ENCODE peak calls at places on chromosomes 4 and X, in five cellular contexts. One of them, this sample, is unnamed.

GRCh38 chrX:38819163-38819562 is 17.9 kb downstream of the MID1IP1 start:
- DNase-seq in IMR-90: no peak
- DNase-seq in transverse colon: no peak
- DNase-seq in astrocyte of the cerebellum: no peak
- DNase-seq in testis: no peak
- DNase-seq in this sample: no peak

GRCh38 chr4:5365071-5366008 is 314.1 kb downstream of the STK32B start:
- DNase-seq in transverse colon: peak
- DNase-seq in testis: no peak
- DNase-seq in IMR-90: peak
- DNase-seq in astrocyte of the cerebellum: no peak
- DNase-seq in this sample: peak

GRCh38 chr4:4693755-4694295 is 152.0 kb upstream of the STX18 start:
- DNase-seq in transverse colon: no peak
- DNase-seq in testis: no peak
- DNase-seq in IMR-90: no peak
- DNase-seq in astrocyte of the cerebellum: no peak
- DNase-seq in this sample: no peak

GRCh38 chrX:71910526-71911022 is at the start of gene NHSL2:
- DNase-seq in testis: peak
- DNase-seq in astrocyte of the cerebellum: no peak
- DNase-seq in IMR-90: peak
- DNase-seq in transverse colon: no peak
- DNase-seq in this sample: no peak

GRCh38 chr4:176065365-176066249 is at the start of gene WDR17:
- DNase-seq in transverse colon: peak
- DNase-seq in astrocyte of the cerebellum: peak
- DNase-seq in testis: peak
- DNase-seq in IMR-90: peak
- DNase-seq in this sample: peak

GRCh38 chr4:114036864-114037263 is 57.4 kb upstream of the ARSJ start:
- DNase-seq in IMR-90: no peak
- DNase-seq in transverse colon: no peak
- DNase-seq in astrocyte of the cerebellum: no peak
- DNase-seq in testis: no peak
- DNase-seq in this sample: no peak

GRCh38 chr4:48914311-48914710 is 7.7 kb upstream of the OCIAD2 start:
- DNase-seq in IMR-90: no peak
- DNase-seq in astrocyte of the cerebellum: no peak
- DNase-seq in testis: no peak
- DNase-seq in transverse colon: no peak
- DNase-seq in this sample: no peak

GRCh38 chr4:94457692-94458106 is 6.0 kb downstream of the PDLIM5 start:
- DNase-seq in IMR-90: no peak
- DNase-seq in transverse colon: no peak
- DNase-seq in astrocyte of the cerebellum: no peak
- DNase-seq in testis: no peak
- DNase-seq in this sample: no peak

GRCh38 chrX:41014776-41015175 is 70.5 kb upstream of the USP9X start:
- DNase-seq in IMR-90: peak
- DNase-seq in transverse colon: no peak
- DNase-seq in testis: no peak
- DNase-seq in astrocyte of the cerebellum: no peak
- DNase-seq in this sample: peak

GRCh38 chr4:147843162-147843561 is 111.3 kb downstream of the ARHGAP10 start:
- DNase-seq in transverse colon: no peak
- DNase-seq in IMR-90: no peak
- DNase-seq in testis: no peak
- DNase-seq in astrocyte of the cerebellum: no peak
- DNase-seq in this sample: no peak

GRCh38 chr4:113692809-113693411 is 68.6 kb downstream of the CAMK2D start:
- DNase-seq in testis: no peak
- DNase-seq in transverse colon: no peak
- DNase-seq in IMR-90: no peak
- DNase-seq in astrocyte of the cerebellum: no peak
- DNase-seq in this sample: peak

GRCh38 chr4:99061048-99061447 is 27.5 kb downstream of the ADH5 start:
- DNase-seq in IMR-90: no peak
- DNase-seq in astrocyte of the cerebellum: no peak
- DNase-seq in transverse colon: no peak
- DNase-seq in testis: no peak
- DNase-seq in this sample: no peak

GRCh38 chr4:186808635-186809018 is 85.0 kb upstream of the FAT1 start:
- DNase-seq in astrocyte of the cerebellum: no peak
- DNase-seq in testis: no peak
- DNase-seq in transverse colon: no peak
- DNase-seq in IMR-90: peak
- DNase-seq in this sample: peak

GRCh38 chr4:71186566-71187398 is 152.0 kb upstream of the SLC4A4 start:
- DNase-seq in astrocyte of the cerebellum: no peak
- DNase-seq in transverse colon: peak
- DNase-seq in IMR-90: peak
- DNase-seq in testis: peak
- DNase-seq in this sample: peak

GRCh38 chr4:47122592-47123291 is 91.4 kb downstream of the GABRB1 start:
- DNase-seq in testis: peak
- DNase-seq in transverse colon: peak
- DNase-seq in IMR-90: peak
- DNase-seq in astrocyte of the cerebellum: peak
- DNase-seq in this sample: peak

GRCh38 chr4:65917486-65917885 is 247.2 kb upstream of the EPHA5 start:
- DNase-seq in IMR-90: no peak
- DNase-seq in testis: no peak
- DNase-seq in astrocyte of the cerebellum: no peak
- DNase-seq in transverse colon: no peak
- DNase-seq in this sample: no peak

GRCh38 chr4:176376032-176376614 is 56.4 kb downstream of the SPCS3 start:
- DNase-seq in IMR-90: peak
- DNase-seq in transverse colon: no peak
- DNase-seq in testis: no peak
- DNase-seq in astrocyte of the cerebellum: no peak
- DNase-seq in this sample: peak

GRCh38 chr4:112817933-112818921 is 181.3 kb downstream of the LARP7 start:
- DNase-seq in IMR-90: peak
- DNase-seq in astrocyte of the cerebellum: peak
- DNase-seq in transverse colon: peak
- DNase-seq in testis: peak
- DNase-seq in this sample: peak

GRCh38 chr4:185469539-185470154 is 1.9 kb downstream of the CCDC110 start:
- DNase-seq in astrocyte of the cerebellum: no peak
- DNase-seq in transverse colon: peak
- DNase-seq in testis: no peak
- DNase-seq in IMR-90: no peak
- DNase-seq in this sample: no peak

GRCh38 chr4:105461221-105462041 is 12.4 kb downstream of the PPA2 start:
- DNase-seq in astrocyte of the cerebellum: no peak
- DNase-seq in IMR-90: no peak
- DNase-seq in testis: no peak
- DNase-seq in transverse colon: no peak
- DNase-seq in this sample: peak

GRCh38 chr4:108405586-108405985 is 214.8 kb upstream of the RPL34 start:
- DNase-seq in astrocyte of the cerebellum: no peak
- DNase-seq in IMR-90: no peak
- DNase-seq in transverse colon: no peak
- DNase-seq in testis: no peak
- DNase-seq in this sample: no peak

GRCh38 chr4:152283806-152284470 is 252.0 kb downstream of the FBXW7 start:
- DNase-seq in astrocyte of the cerebellum: no peak
- DNase-seq in transverse colon: no peak
- DNase-seq in testis: no peak
- DNase-seq in IMR-90: no peak
- DNase-seq in this sample: no peak

GRCh38 chr4:10006604-10007435 is 14.5 kb downstream of the SLC2A9 start:
- DNase-seq in testis: no peak
- DNase-seq in transverse colon: peak
- DNase-seq in astrocyte of the cerebellum: peak
- DNase-seq in IMR-90: no peak
- DNase-seq in this sample: no peak

GRCh38 chrX:57596109-57596870 is 4.5 kb downstream of the ZXDB start:
- DNase-seq in testis: no peak
- DNase-seq in astrocyte of the cerebellum: no peak
- DNase-seq in transverse colon: no peak
- DNase-seq in IMR-90: no peak
- DNase-seq in this sample: no peak

GRCh38 chrX:47843363-47843762 is 6.7 kb downstream of the ZNF81 start:
- DNase-seq in transverse colon: no peak
- DNase-seq in astrocyte of the cerebellum: no peak
- DNase-seq in IMR-90: no peak
- DNase-seq in testis: no peak
- DNase-seq in this sample: no peak

GRCh38 chr4:89660444-89660843 is 176.5 kb downstream of the SNCA start:
- DNase-seq in IMR-90: no peak
- DNase-seq in astrocyte of the cerebellum: no peak
- DNase-seq in transverse colon: no peak
- DNase-seq in testis: no peak
- DNase-seq in this sample: no peak

GRCh38 chrX:154051210-154051810 is 31.6 kb upstream of the IRAK1 start:
- DNase-seq in IMR-90: peak
- DNase-seq in astrocyte of the cerebellum: peak
- DNase-seq in testis: peak
- DNase-seq in transverse colon: peak
- DNase-seq in this sample: peak

DNA sequence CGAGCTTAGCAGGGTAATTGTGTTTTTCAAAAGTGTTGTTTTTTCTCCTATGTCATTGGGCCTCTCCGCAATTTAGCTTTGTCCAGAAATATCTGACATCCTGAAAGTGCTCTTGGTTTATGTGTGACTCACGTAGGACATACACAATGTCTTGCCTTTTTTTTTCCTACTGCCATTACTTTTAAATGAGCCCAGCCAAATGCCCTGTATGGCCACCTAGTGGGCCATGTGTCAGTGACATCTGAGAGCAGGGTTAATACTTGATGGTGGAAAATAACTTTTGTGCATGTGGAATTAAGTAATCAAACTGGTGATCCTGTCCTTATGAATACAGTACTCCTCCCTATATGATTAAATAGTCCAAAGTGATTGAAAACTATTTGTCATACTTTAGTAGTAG is 1411.1 kb upstream of the TENM3 start:
- DNase-seq in transverse colon: no peak
- DNase-seq in testis: no peak
- DNase-seq in astrocyte of the cerebellum: no peak
- DNase-seq in IMR-90: no peak
- DNase-seq in this sample: no peak
- TF ChIP-seq CTCF in transverse colon: no peak
- TF ChIP-seq CTCF in testis: no peak
- TF ChIP-seq CTCF in astrocyte of the cerebellum: peak
- TF ChIP-seq CTCF in IMR-90: peak
- TF ChIP-seq CTCF in this sample: no peak

GRCh38 chr4:171809854-171810253 is 3.4 kb upstream of the GALNTL6 start:
- DNase-seq in testis: no peak
- DNase-seq in IMR-90: no peak
- DNase-seq in astrocyte of the cerebellum: no peak
- DNase-seq in transverse colon: no peak
- DNase-seq in this sample: no peak

GRCh38 chr4:171814545-171814944 is 1.3 kb downstream of the GALNTL6 start:
- DNase-seq in transverse colon: no peak
- DNase-seq in astrocyte of the cerebellum: no peak
- DNase-seq in testis: no peak
- DNase-seq in IMR-90: no peak
- DNase-seq in this sample: no peak

GRCh38 chr4:171817026-171817425 is 3.8 kb downstream of the GALNTL6 start:
- DNase-seq in testis: no peak
- DNase-seq in transverse colon: no peak
- DNase-seq in astrocyte of the cerebellum: no peak
- DNase-seq in IMR-90: no peak
- DNase-seq in this sample: no peak

GRCh38 chr4:171813195-171813955 is at the start of gene GALNTL6:
- DNase-seq in transverse colon: no peak
- DNase-seq in astrocyte of the cerebellum: no peak
- DNase-seq in testis: peak
- DNase-seq in IMR-90: no peak
- DNase-seq in this sample: peak

GRCh38 chr4:171812377-171813194 is 618 bp upstream of the GALNTL6 start:
- DNase-seq in transverse colon: no peak
- DNase-seq in astrocyte of the cerebellum: no peak
- DNase-seq in testis: peak
- DNase-seq in IMR-90: no peak
- DNase-seq in this sample: no peak
- H3K4me3 ChIP-seq in transverse colon: peak
- H3K4me3 ChIP-seq in astrocyte of the cerebellum: peak
- H3K4me3 ChIP-seq in testis: peak
- H3K4me3 ChIP-seq in IMR-90: no peak
- H3K4me3 ChIP-seq in this sample: no peak

DNA sequence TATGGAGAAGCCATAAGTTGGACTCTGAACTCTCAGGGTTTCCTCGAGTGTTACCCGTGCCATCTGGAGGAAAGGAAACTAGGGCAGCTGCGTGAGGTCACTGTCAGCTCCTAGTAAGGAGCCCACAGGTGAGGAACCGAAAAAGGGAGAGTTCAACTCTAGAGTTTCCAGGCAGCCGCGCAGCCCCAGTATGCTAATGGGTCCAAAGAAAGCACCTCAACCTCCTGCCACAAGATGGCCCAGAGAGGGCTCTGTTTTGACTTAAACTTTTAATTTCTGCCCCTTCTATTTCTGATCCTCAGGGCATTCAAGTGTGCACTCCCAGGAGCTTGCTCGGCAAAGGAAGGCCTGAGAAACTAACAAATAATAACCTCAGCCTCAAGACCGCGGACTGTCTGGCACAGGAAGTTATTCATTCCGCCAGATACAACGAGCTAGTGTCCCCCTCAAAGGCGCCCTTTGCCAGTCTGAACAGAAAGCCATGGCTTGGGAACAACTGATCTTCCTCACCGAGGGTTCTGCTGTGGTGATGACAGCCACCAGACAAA is 13.9 kb downstream of the SCARB2 start:
- DNase-seq in testis: no peak
- DNase-seq in IMR-90: peak
- DNase-seq in transverse colon: peak
- DNase-seq in astrocyte of the cerebellum: no peak
- DNase-seq in this sample: peak
- TF ChIP-seq CTCF in testis: no peak
- TF ChIP-seq CTCF in IMR-90: no peak
- TF ChIP-seq CTCF in transverse colon: no peak
- TF ChIP-seq CTCF in astrocyte of the cerebellum: no peak
- TF ChIP-seq CTCF in this sample: peak

DNA sequence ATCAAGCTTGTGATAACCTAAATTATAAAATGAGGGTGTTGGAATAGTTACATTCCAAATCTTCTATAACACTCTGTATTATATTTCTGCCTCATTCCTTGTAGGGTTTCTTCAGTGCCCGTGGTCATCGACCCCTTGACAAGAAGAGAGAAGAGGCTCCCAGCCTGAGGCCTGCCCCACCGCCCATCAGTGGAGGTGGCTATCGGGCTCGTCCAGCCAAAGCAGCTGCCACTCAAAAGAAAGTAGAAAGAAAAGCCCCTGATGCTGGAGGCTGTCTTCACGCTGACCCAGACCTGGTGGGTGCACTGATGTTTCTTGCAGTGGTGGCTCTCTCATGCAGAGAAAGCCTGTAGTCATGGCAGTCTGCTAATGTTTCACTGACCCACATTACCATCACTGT is 2.9 kb downstream of the FGB start:
- DNase-seq in testis: no peak
- DNase-seq in astrocyte of the cerebellum: no peak
- DNase-seq in IMR-90: no peak
- DNase-seq in transverse colon: no peak
- DNase-seq in this sample: no peak
- H3K4me3 ChIP-seq in testis: no peak
- H3K4me3 ChIP-seq in astrocyte of the cerebellum: no peak
- H3K4me3 ChIP-seq in IMR-90: no peak
- H3K4me3 ChIP-seq in transverse colon: no peak
- H3K4me3 ChIP-seq in this sample: no peak

This sample was measured in fibroblast of villous mesenchyme.